ENCODE peak calls at places on chromosomes 11 and 22, in seven cellular contexts. Z is endothelial cell of umbilical vein, W is GM12878, X is H1, P is HCT116, B is HepG2, G is K562. F is an unnamed sample.
A peak's percentile ranks its signal among the peaks of the same experiment; 100 is the strongest.

GRCh38 chr11:62921201-62921572 is at the start of gene CHRM1:
- DNase-seq in Z (no peak), W (no peak), X (no peak), P (no peak), B (no peak), G (no peak), F (no peak)

GRCh38 chr11:119480375-119481020 is 57.5 kb upstream of the THY1 start:
- DNase-seq in Z (no peak), W (no peak), X (peak; percentile 39), P (no peak), B (no peak), G (no peak), F (no peak)

GRCh38 chr11:9219572-9219971 is 45.6 kb downstream of the DENND5A start:
- DNase-seq in Z (no peak), W (no peak), X (peak; percentile 26), P (no peak), B (no peak), G (no peak), F (no peak)

GRCh38 chr11:81870815-81871214 is 862.8 kb downstream of the FAM181B start:
- DNase-seq in Z (no peak), W (no peak), X (no peak), P (no peak), B (no peak), G (no peak), F (no peak)

GRCh38 chr22:37351268-37351667 is 69.0 kb downstream of the CYTH4 start:
- DNase-seq in Z (no peak), W (no peak), X (no peak), P (no peak), B (no peak), G (no peak), F (no peak)

GRCh38 chr22:37601540-37602442 is 6.8 kb upstream of the GGA1 start:
- DNase-seq in Z (peak; percentile 42), W (peak; percentile 42), X (peak; percentile 66), P (peak; percentile 56), B (peak; percentile 91), G (no peak), F (no peak)

GRCh38 chr11:131760191-131760951 is 390.0 kb downstream of the NTM start:
- DNase-seq in Z (no peak), W (no peak), X (peak; percentile 63), P (no peak), B (no peak), G (no peak), F (peak; percentile 97)

GRCh38 chr11:100776212-100776896 is 89.3 kb downstream of the ARHGAP42 start:
- DNase-seq in Z (peak; percentile 23), W (no peak), X (no peak), P (peak; percentile 82), B (peak; percentile 74), G (no peak), F (no peak)

GRCh38 chr11:93143186-93143585 is 54.6 kb downstream of the SLC36A4 start:
- DNase-seq in Z (no peak), W (no peak), X (no peak), P (no peak), B (no peak), G (no peak), F (no peak)

GRCh38 chr11:7665473-7666291 is 7.6 kb downstream of the CYB5R2 start:
- DNase-seq in Z (peak; percentile 69), W (peak; percentile 34), X (peak; percentile 90), P (peak; percentile 67), B (peak; percentile 65), G (peak; percentile 88), F (no peak)

GRCh38 chr22:28874816-28875320 is 8.5 kb upstream of the ZNRF3 start:
- DNase-seq in Z (no peak), W (no peak), X (no peak), P (no peak), B (no peak), G (no peak), F (no peak)

GRCh38 chr11:35347921-35348331 is 71.4 kb downstream of the SLC1A2 start:
- DNase-seq in Z (no peak), W (no peak), X (no peak), P (no peak), B (no peak), G (no peak), F (no peak)

GRCh38 chr11:42521994-42522393 is 789.8 kb upstream of the API5 start:
- DNase-seq in Z (no peak), W (no peak), X (no peak), P (no peak), B (no peak), G (no peak), F (no peak)

GRCh38 chr22:29524440-29525191 is 28.9 kb downstream of the THOC5 start:
- DNase-seq in Z (peak; percentile 10), W (no peak), X (peak; percentile 56), P (no peak), B (peak; percentile 46), G (no peak), F (no peak)

GRCh38 chr11:71948314-71949027 is 19.6 kb downstream of the RNF121 start:
- DNase-seq in Z (peak; percentile 77), W (no peak), X (no peak), P (no peak), B (peak; percentile 75), G (peak; percentile 52), F (no peak)

GRCh38 chr11:119864836-119865235 is 135.8 kb upstream of the NECTIN1 start:
- DNase-seq in Z (no peak), W (no peak), X (no peak), P (no peak), B (no peak), G (no peak), F (no peak)

DNA sequence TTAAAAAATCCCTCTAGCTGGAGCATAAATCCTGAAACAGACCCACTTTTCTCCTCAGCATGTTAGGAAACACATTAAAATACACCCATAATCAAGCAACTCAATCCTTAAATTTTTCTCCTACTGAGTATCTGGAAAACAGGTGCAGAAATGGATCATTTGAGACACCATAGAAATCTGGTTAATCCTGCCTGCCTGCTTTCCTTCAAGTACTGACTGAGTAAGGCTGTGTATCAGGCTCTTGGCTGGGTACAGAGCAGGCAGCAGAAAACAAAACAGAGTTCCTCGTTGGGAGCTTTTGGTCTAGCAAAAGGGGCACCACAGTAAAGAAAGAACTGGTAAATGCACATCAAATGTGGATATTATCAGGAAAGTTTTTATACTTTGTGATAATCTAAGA is 1.9 kb downstream of the KCNQ1OT1 start:
- DNase-seq in Z (no peak), W (no peak), X (no peak), P (no peak), B (no peak), G (no peak), F (no peak)
- H3K9ac ChIP-seq in Z (no peak overlapping the region), W (peak overlapping the region; percentile 44), X (no peak overlapping the region), P (no peak overlapping the region), B (peak overlapping the region; percentile 99), G (peak overlapping the region; percentile 84), F (peak overlapping the region; percentile 79)

DNA sequence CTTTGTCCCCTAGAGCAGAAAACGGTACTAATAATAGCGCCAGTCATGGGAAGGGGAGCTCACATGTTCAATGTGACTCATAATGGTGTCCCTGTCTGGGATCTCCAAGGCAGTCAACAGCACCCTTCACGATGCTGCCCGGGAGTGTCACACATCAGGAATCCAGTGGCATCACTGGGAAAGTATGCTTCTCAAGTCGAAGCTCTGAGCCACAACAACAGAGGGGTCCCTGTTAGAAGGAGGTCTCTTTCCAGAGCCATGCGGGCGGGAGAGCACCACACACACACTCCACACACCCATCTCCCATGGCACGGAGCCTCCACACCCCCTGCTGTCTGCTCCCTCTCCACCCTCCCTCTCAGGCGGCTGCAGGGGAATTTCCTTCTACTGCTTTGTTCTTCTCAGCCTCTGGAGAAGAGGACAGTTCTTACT is 119.7 kb downstream of the ETS1 start:
- DNase-seq in Z (no peak), W (no peak), X (no peak), P (peak; percentile 86), B (peak; percentile 74), G (no peak), F (no peak)
- TF ChIP-seq POLR2AphosphoS5 in Z (no peak), W (no peak), X (no peak), P (peak; percentile 47), B (no peak), G (no peak), F (no peak)

GRCh38 chr22:42461511-42461910 is 29.3 kb upstream of the NFAM1 start:
- DNase-seq in Z (no peak), W (no peak), X (no peak), P (no peak), B (no peak), G (no peak), F (no peak)

GRCh38 chr22:42462016-42462415 is 29.8 kb upstream of the NFAM1 start:
- DNase-seq in Z (no peak), W (no peak), X (no peak), P (no peak), B (no peak), G (peak; percentile 37), F (no peak)

DNA sequence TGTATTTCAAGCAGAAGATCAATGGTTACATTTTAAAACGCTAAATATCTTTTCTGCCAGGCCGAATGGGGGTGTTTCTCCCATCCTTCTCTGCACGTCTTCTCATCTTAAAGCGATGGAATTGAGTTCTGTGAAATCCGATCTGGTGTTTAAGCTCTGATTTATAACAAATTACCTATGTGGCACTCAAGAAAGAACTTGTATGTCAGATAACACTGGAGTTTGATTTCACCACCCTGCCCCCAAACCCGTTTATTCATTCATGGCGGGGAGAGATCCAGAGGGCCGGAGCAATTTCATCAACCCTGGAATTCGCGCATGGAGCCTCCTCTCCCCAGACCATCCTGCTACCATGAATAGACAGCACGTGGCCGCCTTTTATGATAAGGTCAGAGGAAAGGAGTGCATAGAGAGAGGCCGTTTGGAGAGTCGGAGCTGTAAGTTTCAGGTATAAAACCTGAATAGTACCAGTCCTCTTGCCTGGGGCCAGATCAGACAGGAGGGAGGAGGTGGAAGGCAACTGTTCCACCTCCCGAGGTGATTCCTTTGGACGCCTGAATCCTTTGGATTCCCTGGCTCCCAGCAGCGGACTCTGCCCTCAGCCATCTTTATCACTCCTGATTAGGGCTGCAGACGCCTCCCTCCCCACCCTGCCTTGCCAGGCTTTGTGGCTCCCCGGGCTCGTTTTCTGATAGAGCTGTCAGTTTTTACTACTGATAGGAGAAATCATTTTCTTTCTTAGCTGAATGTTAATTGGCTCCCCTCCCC is 27.3 kb upstream of the NFAM1 start:
- DNase-seq in Z (no peak), W (no peak), X (no peak), P (no peak), B (no peak), G (peak; percentile 33), F (no peak)
- TF ChIP-seq EZH2 in Z (no peak), W (no peak), X (no peak), P (no peak), B (no peak), G (no peak), F (no peak)

DNA sequence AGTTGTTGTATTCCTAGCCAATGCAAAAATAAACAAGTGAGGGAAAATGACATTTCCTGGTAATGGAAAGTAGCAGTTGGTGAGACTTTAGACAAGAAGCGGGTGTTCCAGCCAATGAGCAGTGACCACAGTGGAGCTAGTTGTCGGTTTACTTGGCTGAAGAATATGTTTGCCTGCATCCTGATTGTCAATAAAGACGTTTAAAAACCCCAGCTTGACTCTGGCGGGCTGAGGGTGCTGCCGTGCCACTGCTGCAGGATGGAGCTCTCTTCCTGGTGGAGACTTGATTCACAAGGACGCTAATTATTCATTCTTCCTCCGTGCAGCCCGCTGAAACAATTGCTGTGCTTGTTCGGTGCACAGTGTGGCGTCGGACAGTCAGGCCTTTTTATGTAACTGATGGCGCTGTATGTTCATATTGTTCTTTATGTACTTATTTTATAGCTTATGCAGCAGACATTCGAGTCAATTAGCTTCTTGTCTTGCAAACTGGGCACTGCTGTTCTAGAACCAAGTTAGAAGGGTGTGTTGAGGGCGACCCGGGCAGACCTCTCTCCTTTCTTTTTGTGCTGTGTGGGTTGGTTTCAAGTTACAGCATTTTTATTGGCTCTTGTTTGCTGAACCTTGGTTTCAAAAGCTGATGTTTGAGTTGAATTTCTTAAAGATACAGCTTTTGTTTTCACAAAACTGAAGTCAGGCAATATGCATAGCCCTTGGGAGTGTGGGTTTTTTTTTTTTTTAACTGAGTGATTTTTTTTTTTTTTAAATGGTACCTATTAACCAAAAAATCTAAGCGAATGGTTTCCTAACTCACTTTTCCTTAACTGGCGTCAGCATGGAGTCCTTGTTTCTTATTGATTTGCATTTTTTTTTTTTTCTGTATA is 153.9 kb downstream of the TEAD1 start:
- DNase-seq in Z (peak; percentile 91), W (no peak), X (no peak), P (no peak), B (peak; percentile 66), G (no peak), F (no peak)
- H3K9ac ChIP-seq in Z (peak overlapping the region; percentile 71), W (no peak overlapping the region), X (peak overlapping the region; percentile 38), P (no peak overlapping the region), B (peak overlapping the region; percentile 71), G (peak overlapping the region; percentile 35), F (peak overlapping the region; percentile 19)